ENCODE peak calls at places on chromosomes 7 and 10, in five cellular contexts. One of them, this sample, is unnamed.

GRCh38 chr10:24825551-24825950 is 101.9 kb upstream of the ARHGAP21 start:
- DNase-seq in epithelial cell of proximal tubule: no peak
- DNase-seq in activated CD4-positive, CD25-positive, alpha-beta regulatory T cell: no peak
- DNase-seq in NCI-H1092: no peak
- DNase-seq in psoas muscle: no peak
- DNase-seq in this sample: no peak

GRCh38 chr7:131501422-131501821 is 55.0 kb downstream of the PODXL start:
- DNase-seq in epithelial cell of proximal tubule: no peak
- DNase-seq in activated CD4-positive, CD25-positive, alpha-beta regulatory T cell: no peak
- DNase-seq in NCI-H1092: no peak
- DNase-seq in psoas muscle: no peak
- DNase-seq in this sample: peak

GRCh38 chr10:1202343-1202742 is 146.2 kb downstream of the WDR37 start:
- DNase-seq in epithelial cell of proximal tubule: no peak
- DNase-seq in activated CD4-positive, CD25-positive, alpha-beta regulatory T cell: no peak
- DNase-seq in NCI-H1092: no peak
- DNase-seq in psoas muscle: no peak
- DNase-seq in this sample: no peak

GRCh38 chr7:113796557-113796956 is 122.3 kb downstream of the PPP1R3A start:
- DNase-seq in epithelial cell of proximal tubule: no peak
- DNase-seq in activated CD4-positive, CD25-positive, alpha-beta regulatory T cell: no peak
- DNase-seq in NCI-H1092: no peak
- DNase-seq in psoas muscle: no peak
- DNase-seq in this sample: no peak

GRCh38 chr10:24811906-24812305 is 88.2 kb upstream of the ARHGAP21 start:
- DNase-seq in epithelial cell of proximal tubule: no peak
- DNase-seq in activated CD4-positive, CD25-positive, alpha-beta regulatory T cell: no peak
- DNase-seq in NCI-H1092: no peak
- DNase-seq in psoas muscle: no peak
- DNase-seq in this sample: no peak

GRCh38 chr7:129343099-129343700 is 91.0 kb upstream of the STRIP2 start:
- DNase-seq in epithelial cell of proximal tubule: peak
- DNase-seq in activated CD4-positive, CD25-positive, alpha-beta regulatory T cell: no peak
- DNase-seq in NCI-H1092: peak
- DNase-seq in psoas muscle: no peak
- DNase-seq in this sample: peak

GRCh38 chr7:77450054-77450453 is 33.9 kb upstream of the GSAP start:
- DNase-seq in epithelial cell of proximal tubule: no peak
- DNase-seq in activated CD4-positive, CD25-positive, alpha-beta regulatory T cell: no peak
- DNase-seq in NCI-H1092: no peak
- DNase-seq in psoas muscle: no peak
- DNase-seq in this sample: no peak

GRCh38 chr7:82441916-82442478 is 1.6 kb downstream of the CACNA2D1 start:
- DNase-seq in epithelial cell of proximal tubule: no peak
- DNase-seq in activated CD4-positive, CD25-positive, alpha-beta regulatory T cell: no peak
- DNase-seq in NCI-H1092: no peak
- DNase-seq in psoas muscle: no peak
- DNase-seq in this sample: no peak

GRCh38 chr7:128937647-128938523 is at the start of gene IRF5:
- DNase-seq in epithelial cell of proximal tubule: no peak
- DNase-seq in activated CD4-positive, CD25-positive, alpha-beta regulatory T cell: no peak
- DNase-seq in NCI-H1092: no peak
- DNase-seq in psoas muscle: peak
- DNase-seq in this sample: no peak

GRCh38 chr10:109191341-109191740 is 732.0 kb downstream of the XPNPEP1 start:
- DNase-seq in epithelial cell of proximal tubule: no peak
- DNase-seq in activated CD4-positive, CD25-positive, alpha-beta regulatory T cell: no peak
- DNase-seq in NCI-H1092: no peak
- DNase-seq in psoas muscle: no peak
- DNase-seq in this sample: no peak

GRCh38 chr10:131195552-131196159 is 115.9 kb downstream of the TCERG1L start:
- DNase-seq in epithelial cell of proximal tubule: no peak
- DNase-seq in activated CD4-positive, CD25-positive, alpha-beta regulatory T cell: no peak
- DNase-seq in NCI-H1092: no peak
- DNase-seq in psoas muscle: no peak
- DNase-seq in this sample: no peak

GRCh38 chr10:71234970-71235681 is 22.8 kb downstream of the UNC5B start:
- DNase-seq in epithelial cell of proximal tubule: no peak
- DNase-seq in activated CD4-positive, CD25-positive, alpha-beta regulatory T cell: no peak
- DNase-seq in NCI-H1092: no peak
- DNase-seq in psoas muscle: peak
- DNase-seq in this sample: no peak

GRCh38 chr7:1313591-1313990 is 80.9 kb downstream of the UNCX start:
- DNase-seq in epithelial cell of proximal tubule: no peak
- DNase-seq in activated CD4-positive, CD25-positive, alpha-beta regulatory T cell: no peak
- DNase-seq in NCI-H1092: no peak
- DNase-seq in psoas muscle: no peak
- DNase-seq in this sample: no peak

GRCh38 chr7:158123214-158123613 is 464.4 kb downstream of the PTPRN2 start:
- DNase-seq in epithelial cell of proximal tubule: no peak
- DNase-seq in activated CD4-positive, CD25-positive, alpha-beta regulatory T cell: no peak
- DNase-seq in NCI-H1092: no peak
- DNase-seq in psoas muscle: no peak
- DNase-seq in this sample: no peak

GRCh38 chr7:158827411-158828342 is 1.6 kb downstream of the ESYT2 start:
- DNase-seq in epithelial cell of proximal tubule: no peak
- DNase-seq in activated CD4-positive, CD25-positive, alpha-beta regulatory T cell: no peak
- DNase-seq in NCI-H1092: no peak
- DNase-seq in psoas muscle: no peak
- DNase-seq in this sample: peak

GRCh38 chr10:107894521-107894920 is 730.0 kb upstream of the SORCS1 start:
- DNase-seq in epithelial cell of proximal tubule: no peak
- DNase-seq in activated CD4-positive, CD25-positive, alpha-beta regulatory T cell: no peak
- DNase-seq in NCI-H1092: no peak
- DNase-seq in psoas muscle: no peak
- DNase-seq in this sample: no peak

GRCh38 chr10:1217237-1217587 is 161.0 kb downstream of the WDR37 start:
- DNase-seq in epithelial cell of proximal tubule: no peak
- DNase-seq in activated CD4-positive, CD25-positive, alpha-beta regulatory T cell: no peak
- DNase-seq in NCI-H1092: no peak
- DNase-seq in psoas muscle: no peak
- DNase-seq in this sample: no peak

GRCh38 chr7:44884553-44885393 is 557 bp downstream of the PURB start:
- DNase-seq in epithelial cell of proximal tubule: no peak
- DNase-seq in activated CD4-positive, CD25-positive, alpha-beta regulatory T cell: peak
- DNase-seq in NCI-H1092: peak
- DNase-seq in psoas muscle: peak
- DNase-seq in this sample: peak

GRCh38 chr7:136937436-136937835 is 69.0 kb downstream of the CHRM2 start:
- DNase-seq in epithelial cell of proximal tubule: no peak
- DNase-seq in activated CD4-positive, CD25-positive, alpha-beta regulatory T cell: no peak
- DNase-seq in NCI-H1092: no peak
- DNase-seq in psoas muscle: no peak
- DNase-seq in this sample: no peak

GRCh38 chr7:22351878-22352277 is 5.1 kb downstream of the RAPGEF5 start:
- DNase-seq in epithelial cell of proximal tubule: no peak
- DNase-seq in activated CD4-positive, CD25-positive, alpha-beta regulatory T cell: no peak
- DNase-seq in NCI-H1092: no peak
- DNase-seq in psoas muscle: no peak
- DNase-seq in this sample: no peak

GRCh38 chr7:48041665-48041995 is 6.3 kb downstream of the C7orf57 start:
- DNase-seq in epithelial cell of proximal tubule: no peak
- DNase-seq in activated CD4-positive, CD25-positive, alpha-beta regulatory T cell: no peak
- DNase-seq in NCI-H1092: no peak
- DNase-seq in psoas muscle: no peak
- DNase-seq in this sample: no peak

GRCh38 chr7:80095545-80095944 is 39.1 kb upstream of the GNAI1 start:
- DNase-seq in epithelial cell of proximal tubule: no peak
- DNase-seq in activated CD4-positive, CD25-positive, alpha-beta regulatory T cell: no peak
- DNase-seq in NCI-H1092: no peak
- DNase-seq in psoas muscle: no peak
- DNase-seq in this sample: peak

GRCh38 chr10:28913850-28914249 is 236.5 kb downstream of the BAMBI start:
- DNase-seq in epithelial cell of proximal tubule: peak
- DNase-seq in activated CD4-positive, CD25-positive, alpha-beta regulatory T cell: no peak
- DNase-seq in NCI-H1092: no peak
- DNase-seq in psoas muscle: no peak
- DNase-seq in this sample: no peak

GRCh38 chr7:100799037-100799896 is 28.1 kb downstream of the EPHB4 start:
- DNase-seq in epithelial cell of proximal tubule: no peak
- DNase-seq in activated CD4-positive, CD25-positive, alpha-beta regulatory T cell: no peak
- DNase-seq in NCI-H1092: peak
- DNase-seq in psoas muscle: peak
- DNase-seq in this sample: peak

GRCh38 chr10:120741415-120741814 is 109.7 kb upstream of the WDR11 start:
- DNase-seq in epithelial cell of proximal tubule: no peak
- DNase-seq in activated CD4-positive, CD25-positive, alpha-beta regulatory T cell: no peak
- DNase-seq in NCI-H1092: no peak
- DNase-seq in psoas muscle: no peak
- DNase-seq in this sample: no peak

GRCh38 chr7:40019558-40019957 is 69.5 kb downstream of the CDK13 start:
- DNase-seq in epithelial cell of proximal tubule: no peak
- DNase-seq in activated CD4-positive, CD25-positive, alpha-beta regulatory T cell: no peak
- DNase-seq in NCI-H1092: no peak
- DNase-seq in psoas muscle: no peak
- DNase-seq in this sample: no peak

GRCh38 chr7:156986378-156986777 is 24.1 kb downstream of the MNX1 start:
- DNase-seq in epithelial cell of proximal tubule: no peak
- DNase-seq in activated CD4-positive, CD25-positive, alpha-beta regulatory T cell: no peak
- DNase-seq in NCI-H1092: no peak
- DNase-seq in psoas muscle: no peak
- DNase-seq in this sample: no peak

GRCh38 chr10:132142396-132143161 is 44.2 kb upstream of the DPYSL4 start:
- DNase-seq in epithelial cell of proximal tubule: no peak
- DNase-seq in activated CD4-positive, CD25-positive, alpha-beta regulatory T cell: no peak
- DNase-seq in NCI-H1092: no peak
- DNase-seq in psoas muscle: peak
- DNase-seq in this sample: peak

GRCh38 chr7:46468753-46469356 is 547.8 kb upstream of the IGFBP3 start:
- DNase-seq in epithelial cell of proximal tubule: no peak
- DNase-seq in activated CD4-positive, CD25-positive, alpha-beta regulatory T cell: no peak
- DNase-seq in NCI-H1092: peak
- DNase-seq in psoas muscle: no peak
- DNase-seq in this sample: peak

GRCh38 chr7:18352339-18353255 is 143.0 kb upstream of the HDAC9 start:
- DNase-seq in epithelial cell of proximal tubule: peak
- DNase-seq in activated CD4-positive, CD25-positive, alpha-beta regulatory T cell: no peak
- DNase-seq in NCI-H1092: peak
- DNase-seq in psoas muscle: no peak
- DNase-seq in this sample: peak

GRCh38 chr7:30926323-30926722 is 14.7 kb downstream of the AQP1 start:
- DNase-seq in epithelial cell of proximal tubule: no peak
- DNase-seq in activated CD4-positive, CD25-positive, alpha-beta regulatory T cell: no peak
- DNase-seq in NCI-H1092: no peak
- DNase-seq in psoas muscle: no peak
- DNase-seq in this sample: no peak

GRCh38 chr7:105837765-105838241 is 38.6 kb downstream of the ATXN7L1 start:
- DNase-seq in epithelial cell of proximal tubule: no peak
- DNase-seq in activated CD4-positive, CD25-positive, alpha-beta regulatory T cell: no peak
- DNase-seq in NCI-H1092: peak
- DNase-seq in psoas muscle: no peak
- DNase-seq in this sample: no peak

GRCh38 chr7:122901250-122901649 is 15.0 kb upstream of the CADPS2 start:
- DNase-seq in epithelial cell of proximal tubule: no peak
- DNase-seq in activated CD4-positive, CD25-positive, alpha-beta regulatory T cell: no peak
- DNase-seq in NCI-H1092: no peak
- DNase-seq in psoas muscle: no peak
- DNase-seq in this sample: no peak